ENCODE peak calls at places on chromosomes 11 and 22, in four cellular contexts. One of them, this sample, is unnamed.
A peak's percentile ranks its signal among the peaks of the same experiment; 100 is the strongest.

GRCh38 chr22:27181537-27181936 is 524.1 kb downstream of the MIAT start:
- DNase-seq in SK-N-SH: no peak
- DNase-seq in K562: no peak
- DNase-seq in GM12878: no peak
- DNase-seq in this sample: no peak

GRCh38 chr11:83044958-83045712 is 26.6 kb downstream of the RAB30 start:
- DNase-seq in SK-N-SH: no peak
- DNase-seq in K562: peak; percentile 29
- DNase-seq in GM12878: no peak
- DNase-seq in this sample: no peak

GRCh38 chr11:2522636-2523255 is 77.9 kb downstream of the KCNQ1 start:
- DNase-seq in SK-N-SH: peak; percentile 30
- DNase-seq in K562: no peak
- DNase-seq in GM12878: no peak
- DNase-seq in this sample: no peak

GRCh38 chr11:120918257-120918656 is 105.6 kb upstream of the TBCEL start:
- DNase-seq in SK-N-SH: no peak
- DNase-seq in K562: no peak
- DNase-seq in GM12878: no peak
- DNase-seq in this sample: no peak

GRCh38 chr11:114157476-114158050 is 98.1 kb downstream of the ZBTB16 start:
- DNase-seq in SK-N-SH: no peak
- DNase-seq in K562: no peak
- DNase-seq in GM12878: no peak
- DNase-seq in this sample: no peak

GRCh38 chr11:43561832-43562231 is 118.7 kb upstream of the HSD17B12 start:
- DNase-seq in SK-N-SH: no peak
- DNase-seq in K562: no peak
- DNase-seq in GM12878: no peak
- DNase-seq in this sample: no peak

GRCh38 chr22:38172489-38173155 is 9.0 kb downstream of the PLA2G6 start:
- DNase-seq in SK-N-SH: no peak
- DNase-seq in K562: no peak
- DNase-seq in GM12878: no peak
- DNase-seq in this sample: peak; percentile 66

GRCh38 chr11:59069082-59069481 is 17.0 kb upstream of the GLYATL1B start:
- DNase-seq in SK-N-SH: no peak
- DNase-seq in K562: no peak
- DNase-seq in GM12878: no peak
- DNase-seq in this sample: no peak

GRCh38 chr11:115892016-115892415 is 387.8 kb upstream of the CADM1 start:
- DNase-seq in SK-N-SH: no peak
- DNase-seq in K562: no peak
- DNase-seq in GM12878: no peak
- DNase-seq in this sample: no peak

GRCh38 chr22:31561970-31562369 is 65.6 kb downstream of the SFI1 start:
- DNase-seq in SK-N-SH: no peak
- DNase-seq in K562: no peak
- DNase-seq in GM12878: no peak
- DNase-seq in this sample: no peak

GRCh38 chr11:107453594-107454286 is 3.9 kb downstream of the CWF19L2 start:
- DNase-seq in SK-N-SH: no peak
- DNase-seq in K562: no peak
- DNase-seq in GM12878: no peak
- DNase-seq in this sample: no peak

GRCh38 chr11:121352301-121352891 is 59.8 kb downstream of the SC5D start:
- DNase-seq in SK-N-SH: no peak
- DNase-seq in K562: no peak
- DNase-seq in GM12878: no peak
- DNase-seq in this sample: no peak

GRCh38 chr11:1146311-1146864 is 11.4 kb upstream of the MUC5AC start:
- DNase-seq in SK-N-SH: peak; percentile 15
- DNase-seq in K562: no peak
- DNase-seq in GM12878: no peak
- DNase-seq in this sample: no peak

GRCh38 chr22:43153916-43154315 is 2.6 kb downstream of the TSPO start:
- DNase-seq in SK-N-SH: no peak
- DNase-seq in K562: no peak
- DNase-seq in GM12878: no peak
- DNase-seq in this sample: no peak

GRCh38 chr22:24592144-24592845 is 578 bp downstream of the LRRC75B start:
- DNase-seq in SK-N-SH: no peak
- DNase-seq in K562: no peak
- DNase-seq in GM12878: no peak
- DNase-seq in this sample: no peak

GRCh38 chr22:44479662-44480061 is 18.4 kb downstream of the RTL6 start:
- DNase-seq in SK-N-SH: no peak
- DNase-seq in K562: no peak
- DNase-seq in GM12878: no peak
- DNase-seq in this sample: no peak

GRCh38 chr22:36238348-36239149 is 778 bp downstream of the APOL2 start:
- DNase-seq in SK-N-SH: peak; percentile 36
- DNase-seq in K562: peak; percentile 44
- DNase-seq in GM12878: no peak
- DNase-seq in this sample: no peak

GRCh38 chr11:97965849-97966646 is 1054.7 kb upstream of the CNTN5 start:
- DNase-seq in SK-N-SH: no peak
- DNase-seq in K562: no peak
- DNase-seq in GM12878: no peak
- DNase-seq in this sample: no peak

GRCh38 chr11:120612363-120613263 is 101.1 kb downstream of the GRIK4 start:
- DNase-seq in SK-N-SH: no peak
- DNase-seq in K562: no peak
- DNase-seq in GM12878: peak; percentile 94
- DNase-seq in this sample: peak; percentile 45

GRCh38 chr11:945986-946385 is 20.3 kb downstream of the AP2A2 start:
- DNase-seq in SK-N-SH: no peak
- DNase-seq in K562: no peak
- DNase-seq in GM12878: no peak
- DNase-seq in this sample: peak; percentile 59

GRCh38 chr11:134999490-135000066 is 587.5 kb upstream of the B3GAT1 start:
- DNase-seq in SK-N-SH: no peak
- DNase-seq in K562: no peak
- DNase-seq in GM12878: no peak
- DNase-seq in this sample: no peak

GRCh38 chr11:77127674-77127968 is 425 bp upstream of the MYO7A start:
- DNase-seq in SK-N-SH: no peak
- DNase-seq in K562: no peak
- DNase-seq in GM12878: no peak
- DNase-seq in this sample: no peak

GRCh38 chr11:17734986-17735822 is 623 bp downstream of the KCNC1 start:
- DNase-seq in SK-N-SH: peak; percentile 86
- DNase-seq in K562: peak; percentile 56
- DNase-seq in GM12878: no peak
- DNase-seq in this sample: peak; percentile 33

GRCh38 chr11:67058506-67058905 is 1.9 kb downstream of the RHOD start:
- DNase-seq in SK-N-SH: no peak
- DNase-seq in K562: no peak
- DNase-seq in GM12878: no peak
- DNase-seq in this sample: no peak

GRCh38 chr11:67057410-67057757 is 737 bp downstream of the RHOD start:
- DNase-seq in SK-N-SH: no peak
- DNase-seq in K562: no peak
- DNase-seq in GM12878: no peak
- DNase-seq in this sample: no peak

GRCh38 chr11:67055812-67056211 is 835 bp upstream of the RHOD start:
- DNase-seq in SK-N-SH: no peak
- DNase-seq in K562: no peak
- DNase-seq in GM12878: no peak
- DNase-seq in this sample: no peak

GRCh38 chr11:67056267-67056639 is 394 bp upstream of the RHOD start:
- DNase-seq in SK-N-SH: no peak
- DNase-seq in K562: no peak
- DNase-seq in GM12878: no peak
- DNase-seq in this sample: no peak

DNA sequence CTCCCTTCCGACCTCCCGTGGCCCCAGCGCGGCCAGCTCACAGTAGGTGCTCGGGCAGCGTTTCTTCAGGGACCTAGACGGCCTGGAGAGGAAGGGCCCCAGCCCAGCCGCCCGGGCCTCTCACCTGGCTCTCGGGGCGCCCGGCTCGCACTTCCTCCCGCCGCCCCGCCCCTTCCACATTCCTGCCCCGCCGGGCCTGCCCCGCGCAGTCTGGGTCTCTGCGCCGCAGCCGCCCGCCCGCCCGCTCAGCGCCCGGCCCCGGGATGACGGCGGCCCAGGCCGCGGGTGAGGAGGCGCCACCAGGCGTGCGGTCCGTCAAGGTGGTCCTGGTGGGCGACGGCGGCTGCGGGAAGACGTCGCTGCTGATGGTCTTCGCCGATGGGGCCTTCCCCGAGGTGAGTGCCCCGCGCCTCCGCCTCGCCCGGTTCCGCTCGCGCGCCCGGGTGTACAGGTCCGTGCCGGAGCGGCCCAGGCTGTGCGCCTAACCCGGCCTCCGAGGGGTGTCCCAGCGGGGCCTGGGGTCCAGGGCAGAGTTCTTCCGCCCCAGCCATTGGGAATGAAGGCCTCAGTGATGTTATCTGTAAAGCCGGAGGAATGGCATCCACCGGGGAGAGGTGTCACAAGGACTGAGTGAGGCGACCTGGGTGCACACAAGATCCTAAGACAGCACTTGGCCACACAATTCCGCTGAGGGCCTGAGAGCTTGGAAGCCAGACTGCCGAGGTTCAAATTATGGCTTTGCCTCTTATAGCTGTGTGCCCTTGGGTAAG is at the start of gene RHOD:
- DNase-seq in SK-N-SH: no peak
- DNase-seq in K562: no peak
- DNase-seq in GM12878: no peak
- DNase-seq in this sample: no peak
- TF ChIP-seq FOXM1 in SK-N-SH: no peak
- TF ChIP-seq FOXM1 in K562: no peak
- TF ChIP-seq FOXM1 in GM12878: no peak
- TF ChIP-seq FOXM1 in this sample: no peak

GRCh38 chr11:12220305-12220704 is 109.9 kb downstream of the MICAL2 start:
- DNase-seq in SK-N-SH: no peak
- DNase-seq in K562: no peak
- DNase-seq in GM12878: no peak
- DNase-seq in this sample: no peak

GRCh38 chr11:12224537-12224893 is 114.1 kb downstream of the MICAL2 start:
- DNase-seq in SK-N-SH: no peak
- DNase-seq in K562: no peak
- DNase-seq in GM12878: peak; percentile 65
- DNase-seq in this sample: no peak

GRCh38 chr11:12221136-12221535 is 110.7 kb downstream of the MICAL2 start:
- DNase-seq in SK-N-SH: no peak
- DNase-seq in K562: no peak
- DNase-seq in GM12878: no peak
- DNase-seq in this sample: no peak

GRCh38 chr11:12223771-12224536 is 113.6 kb downstream of the MICAL2 start:
- DNase-seq in SK-N-SH: no peak
- DNase-seq in K562: no peak
- DNase-seq in GM12878: no peak
- DNase-seq in this sample: no peak

DNA sequence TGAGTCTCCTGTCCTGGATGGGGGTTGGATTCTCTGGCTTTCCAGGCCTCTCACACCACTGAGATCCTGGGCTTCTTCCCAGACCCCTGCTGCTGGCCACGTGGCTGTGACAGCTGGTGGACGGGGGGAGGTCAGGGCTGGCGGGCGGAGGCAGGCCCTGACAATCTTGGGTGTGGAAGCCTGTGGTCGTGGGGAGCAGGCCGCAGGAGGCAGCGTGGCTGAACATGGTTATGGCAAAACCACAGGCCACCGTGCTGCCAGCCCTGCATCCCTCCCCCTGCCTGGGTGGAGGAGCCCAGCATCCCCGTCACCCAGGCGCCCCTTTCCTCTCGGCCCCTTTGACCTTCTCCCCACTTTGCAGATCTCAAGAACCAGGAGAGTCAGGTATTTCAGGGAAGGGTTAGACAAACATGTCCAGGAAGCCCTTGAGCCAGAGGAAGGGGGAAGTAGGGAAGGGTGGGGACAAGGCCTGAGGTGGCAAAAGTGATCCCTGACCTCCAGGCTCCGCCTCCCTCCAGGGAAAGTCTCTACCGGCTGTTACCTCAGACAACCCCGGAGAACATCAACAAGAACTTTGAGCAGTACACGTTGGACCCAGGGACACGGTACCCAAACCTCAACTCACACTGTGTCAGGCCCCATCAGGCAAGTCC is 111.8 kb downstream of the MICAL2 start:
- DNase-seq in SK-N-SH: no peak
- DNase-seq in K562: no peak
- DNase-seq in GM12878: no peak
- DNase-seq in this sample: peak; percentile 35
- TF ChIP-seq POLR2AphosphoS5 in SK-N-SH: no peak
- TF ChIP-seq POLR2AphosphoS5 in K562: no peak
- TF ChIP-seq POLR2AphosphoS5 in GM12878: no peak
- TF ChIP-seq POLR2AphosphoS5 in this sample: no peak

DNA sequence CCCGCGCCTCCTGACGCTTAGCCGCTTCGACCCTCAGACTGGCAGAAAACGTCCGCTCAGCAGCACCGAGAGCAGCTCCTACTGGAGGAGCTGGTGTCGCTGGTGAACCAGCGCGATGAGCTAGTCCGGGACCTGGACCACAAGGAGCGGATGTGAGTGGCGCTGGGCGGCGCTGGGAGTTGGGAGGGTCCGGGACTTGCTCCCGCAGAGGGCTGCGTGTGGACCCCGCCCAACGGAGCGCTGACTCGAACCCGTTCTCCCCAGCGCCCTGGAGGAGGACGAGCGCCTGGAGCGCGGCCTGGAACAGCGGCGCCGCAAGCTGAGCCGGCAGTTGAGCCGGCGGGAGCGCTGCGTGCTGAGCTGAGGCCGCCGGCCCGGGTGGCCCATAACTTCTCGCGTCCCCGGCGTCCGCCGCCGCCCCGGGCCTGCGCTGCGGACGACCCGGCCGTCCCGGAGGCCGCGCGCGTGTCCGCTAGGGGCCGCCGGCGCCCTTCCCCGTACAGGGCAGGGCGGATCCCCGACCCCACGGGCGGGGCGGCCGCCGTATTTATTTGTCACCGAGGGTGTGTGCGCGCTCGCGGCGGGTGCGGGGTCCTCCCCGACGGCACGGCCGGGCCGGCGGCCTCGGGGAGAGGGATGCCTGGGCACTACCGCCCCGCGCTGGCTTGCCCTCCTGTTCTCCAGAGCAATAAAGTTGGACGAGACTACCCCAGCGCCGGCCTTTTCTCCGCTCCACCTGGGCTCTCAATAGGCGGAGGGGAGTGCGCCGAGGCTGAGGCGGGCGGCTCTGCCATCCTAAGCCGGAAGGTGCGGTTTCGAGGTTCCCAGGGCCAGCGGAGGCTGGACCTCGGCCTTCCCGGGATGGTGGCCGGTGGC is 3.4 kb downstream of the KCNK7 start:
- DNase-seq in SK-N-SH: no peak
- DNase-seq in K562: no peak
- DNase-seq in GM12878: no peak
- DNase-seq in this sample: no peak
- TF ChIP-seq FOXM1 in SK-N-SH: no peak
- TF ChIP-seq FOXM1 in K562: no peak
- TF ChIP-seq FOXM1 in GM12878: no peak
- TF ChIP-seq FOXM1 in this sample: no peak

DNA sequence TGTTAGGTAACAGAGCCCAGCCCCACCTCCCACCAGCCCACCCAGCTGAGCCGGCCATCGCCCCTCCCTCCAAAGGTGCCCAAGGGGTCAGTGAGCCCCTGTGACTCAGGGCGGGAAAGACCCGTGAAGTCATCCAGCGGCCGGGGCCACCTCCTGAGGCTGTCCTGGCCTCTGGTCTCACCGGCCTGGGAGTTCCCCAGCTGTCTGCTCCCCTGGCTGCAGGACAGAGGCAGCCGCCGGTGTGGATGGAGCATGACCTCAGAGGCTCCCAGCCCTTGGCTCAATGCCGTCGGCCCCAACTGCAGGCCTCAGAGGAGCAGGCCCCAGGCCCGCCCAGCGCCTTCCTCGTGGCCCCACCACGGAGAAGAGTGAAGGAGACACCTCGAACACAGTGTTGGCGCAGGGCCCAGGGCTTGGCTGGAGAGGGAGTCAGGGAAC is 28.7 kb downstream of the RPL3 start:
- DNase-seq in SK-N-SH: no peak
- DNase-seq in K562: no peak
- DNase-seq in GM12878: no peak
- DNase-seq in this sample: peak; percentile 56
- TF ChIP-seq POLR2AphosphoS5 in SK-N-SH: no peak
- TF ChIP-seq POLR2AphosphoS5 in K562: no peak
- TF ChIP-seq POLR2AphosphoS5 in GM12878: no peak
- TF ChIP-seq POLR2AphosphoS5 in this sample: no peak